ENCODE peak calls at places on chromosomes 11 and 22, in six cellular contexts. Z is mesothelial cell of epicardium, Y is neural crest cell, V is AG04449, W is fibroblast of pulmonary artery, K is upper lobe of right lung. N is an unnamed sample.

GRCh38 chr22:36419177-36419911 is 31.6 kb upstream of the MYH9 start:
- DNase-seq in V (no peak), Y (no peak), K (no peak), W (peak), Z (no peak), N (peak)

GRCh38 chr22:44483878-44484277 is 14.2 kb downstream of the RTL6 start:
- DNase-seq in Z (no peak), K (no peak), V (no peak), W (peak), Y (no peak), N (no peak)

GRCh38 chr22:50506611-50507420 is 686 bp downstream of the LMF2 start:
- DNase-seq in Y (no peak), W (no peak), Z (no peak), V (no peak), K (no peak), N (no peak)

GRCh38 chr11:86101941-86102407 is 33.1 kb upstream of the PICALM start:
- DNase-seq in W (peak), Y (no peak), V (no peak), K (no peak), Z (no peak), N (peak)

GRCh38 chr11:129998107-129998506 is 4.5 kb downstream of the PRDM10 start:
- DNase-seq in K (no peak), W (no peak), Z (no peak), Y (no peak), V (no peak), N (no peak)

GRCh38 chr11:19595840-19596751 is 116.5 kb upstream of the NAV2 start:
- DNase-seq in Z (no peak), Y (no peak), K (no peak), V (peak), W (peak), N (peak)

GRCh38 chr22:30017375-30017774 is 62.9 kb upstream of the HORMAD2 start:
- DNase-seq in W (no peak), Z (no peak), K (no peak), Y (no peak), V (no peak), N (peak)

GRCh38 chr22:41870786-41871185 is 37.9 kb downstream of the SREBF2 start:
- DNase-seq in Z (no peak), K (no peak), Y (no peak), V (no peak), W (no peak), N (no peak)

GRCh38 chr11:48028909-48029685 is 48.7 kb downstream of the PTPRJ start:
- DNase-seq in Y (no peak), V (no peak), W (peak), K (no peak), Z (no peak), N (no peak)

GRCh38 chr11:7904910-7905309 is 26.2 kb downstream of the OR10A6 start:
- DNase-seq in Y (no peak), W (peak), K (no peak), Z (no peak), V (no peak), N (peak)

GRCh38 chr11:78190374-78190773 is 1.7 kb downstream of the USP35 start:
- DNase-seq in W (no peak), V (no peak), Y (no peak), K (no peak), Z (no peak), N (no peak)

GRCh38 chr11:77075425-77075905 is 8.7 kb downstream of the CAPN5 start:
- DNase-seq in W (no peak), Z (no peak), Y (no peak), K (peak), V (no peak), N (no peak)

GRCh38 chr22:38578505-38578904 is 8.5 kb upstream of the DMC1 start:
- DNase-seq in Y (no peak), V (no peak), W (no peak), K (no peak), Z (no peak), N (no peak)

GRCh38 chr11:3095712-3096361 is 38.6 kb upstream of the CARS1 start:
- DNase-seq in Z (peak), K (peak), W (peak), Y (no peak), V (no peak), N (peak)

GRCh38 chr11:124746621-124747243 is 5.3 kb downstream of the VSIG2 start:
- DNase-seq in Y (no peak), Z (no peak), W (peak), V (no peak), K (peak), N (peak)

GRCh38 chr11:65298655-65299179 is 15.9 kb upstream of the CDC42EP2 start:
- DNase-seq in Y (no peak), W (peak), K (no peak), V (no peak), Z (no peak), N (peak)

GRCh38 chr11:78886616-78887015 is 312.0 kb upstream of the NARS2 start:
- DNase-seq in Y (no peak), Z (no peak), W (peak), K (no peak), V (no peak), N (no peak)

GRCh38 chr22:48715511-48715910 is 1112.2 kb downstream of the BRD1 start:
- DNase-seq in V (no peak), Y (no peak), K (peak), Z (no peak), W (no peak), N (no peak)

GRCh38 chr11:78516281-78516680 is 58.4 kb downstream of the NARS2 start:
- DNase-seq in K (no peak), Y (no peak), W (no peak), Z (no peak), V (no peak), N (no peak)

GRCh38 chr11:99973993-99974392 is 713.1 kb upstream of the ARHGAP42 start:
- DNase-seq in W (no peak), Z (no peak), Y (no peak), K (no peak), V (no peak), N (no peak)

GRCh38 chr22:27531782-27532530 is 269.6 kb downstream of the MN1 start:
- DNase-seq in W (peak), Y (no peak), K (no peak), V (peak), Z (no peak), N (peak)

GRCh38 chr22:42780070-42780540 is 59.4 kb upstream of the A4GALT start:
- DNase-seq in Z (no peak), W (peak), K (no peak), Y (peak), V (peak), N (peak)

GRCh38 chr22:40463017-40463631 is 92.7 kb downstream of the SGSM3 start:
- DNase-seq in K (no peak), Z (no peak), Y (no peak), W (no peak), V (no peak), N (no peak)

GRCh38 chr11:119427279-119427678 is 4.3 kb upstream of the THY1 start:
- DNase-seq in K (no peak), V (no peak), W (peak), Z (no peak), Y (no peak), N (no peak)

GRCh38 chr22:29914991-29915390 is 32.0 kb downstream of the MTMR3 start:
- DNase-seq in Y (no peak), V (no peak), Z (no peak), K (no peak), W (no peak), N (no peak)

GRCh38 chr11:66015936-66016792 is 4.4 kb downstream of the CST6 start:
- DNase-seq in V (no peak), K (no peak), Z (no peak), W (no peak), Y (no peak), N (no peak)

GRCh38 chr11:86477495-86478155 is 102.9 kb downstream of the CCDC81 start:
- DNase-seq in V (no peak), Y (no peak), K (no peak), W (peak), Z (no peak), N (peak)

GRCh38 chr22:29580200-29580810 is 608 bp downstream of the NIPSNAP1 start:
- DNase-seq in Y (no peak), W (no peak), Z (no peak), K (no peak), V (no peak), N (no peak)

GRCh38 chr22:25976346-25976745 is 192.9 kb upstream of the SEZ6L start:
- DNase-seq in V (no peak), W (no peak), K (no peak), Z (no peak), Y (no peak), N (no peak)

GRCh38 chr22:50260801-50261614 is 475 bp downstream of the MAPK12 start:
- DNase-seq in Y (no peak), W (peak), K (no peak), Z (peak), V (no peak), N (peak)

GRCh38 chr22:42560781-42561180 is 7.0 kb downstream of the SERHL2 start:
- DNase-seq in Z (no peak), Y (no peak), W (peak), V (no peak), K (no peak), N (no peak)

GRCh38 chr22:33539202-33539901 is 380.9 kb downstream of the LARGE1 start:
- DNase-seq in K (no peak), Y (no peak), V (no peak), W (no peak), Z (no peak), N (no peak)

GRCh38 chr11:78346799-78347198 is 70.8 kb downstream of the GAB2 start:
- DNase-seq in K (no peak), V (no peak), W (no peak), Z (no peak), Y (no peak), N (no peak)

DNA sequence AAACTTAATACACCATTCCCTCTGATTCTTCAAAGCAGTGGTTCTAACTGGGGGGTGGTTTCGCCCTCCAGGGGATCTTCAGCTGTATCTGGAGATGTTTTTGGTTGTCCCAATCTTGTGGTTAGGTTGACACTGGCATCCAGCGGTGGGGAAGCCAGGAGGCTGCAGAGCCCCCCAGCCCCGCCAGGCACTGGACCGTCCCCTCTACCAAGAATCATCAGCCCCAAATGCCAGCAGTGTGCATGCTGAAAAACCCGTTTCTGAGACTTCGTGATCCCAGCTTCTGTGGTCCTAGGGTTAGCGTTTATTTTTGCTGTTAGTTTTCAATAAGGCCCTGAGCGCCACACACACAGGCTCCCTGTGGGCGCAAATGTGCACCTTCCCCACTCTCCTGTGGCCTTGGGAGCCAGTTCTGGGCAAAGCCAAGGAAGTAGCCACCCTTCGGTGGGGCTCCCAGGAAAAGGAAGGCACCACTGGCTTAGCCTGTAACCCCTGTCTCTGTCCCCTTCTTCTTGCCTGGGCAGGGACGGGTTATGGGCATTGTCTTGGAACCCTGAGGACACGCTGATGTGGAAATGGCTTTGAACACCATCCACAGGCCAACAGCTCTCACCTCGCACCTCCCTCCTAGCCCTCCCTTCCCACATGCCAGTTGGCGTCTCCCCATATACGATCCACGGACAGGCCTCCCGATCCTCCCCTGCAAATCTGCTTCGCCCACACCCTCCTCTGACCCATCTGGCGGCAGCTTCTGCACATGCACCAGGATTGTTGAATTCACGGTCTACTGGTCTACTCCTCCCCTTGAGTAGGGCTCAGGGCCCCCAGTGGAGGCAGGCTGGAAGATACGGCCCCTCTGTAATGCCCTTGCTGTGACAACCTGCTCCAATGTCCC is 71.4 kb upstream of the CCND1 start:
- DNase-seq in Z (no peak), W (no peak), K (no peak), V (no peak), Y (no peak), N (no peak)
- TF ChIP-seq CTCF in Z (no peak), W (no peak), K (no peak), V (no peak), Y (no peak), N (no peak)

GRCh38 chr11:1832989-1833365 is 1.8 kb upstream of the SYT8 start:
- DNase-seq in Z (no peak), W (no peak), Y (no peak), V (no peak), K (no peak), N (no peak)

GRCh38 chr11:1832181-1832988 is 2.4 kb upstream of the SYT8 start:
- DNase-seq in W (peak), Z (peak), Y (peak), K (peak), V (no peak), N (no peak)

GRCh38 chr11:1830500-1831223 is 4.1 kb upstream of the SYT8 start:
- DNase-seq in W (no peak), Y (no peak), V (no peak), K (peak), Z (peak), N (no peak)

GRCh38 chr11:1830119-1830499 is 4.7 kb upstream of the SYT8 start:
- DNase-seq in V (no peak), Z (no peak), Y (no peak), W (no peak), K (no peak), N (no peak)

GRCh38 chr11:1831338-1832180 is 3.2 kb upstream of the SYT8 start:
- DNase-seq in K (no peak), Y (no peak), Z (no peak), V (no peak), W (no peak), N (no peak)
- TF ChIP-seq CTCF in K (no peak), Y (no peak), Z (no peak), V (no peak), W (no peak), N (no peak)

GRCh38 chr22:20207277-20208025 is 56.6 kb upstream of the CCDC188 start:
- DNase-seq in Y (no peak), W (no peak), K (no peak), V (no peak), Z (no peak), N (no peak)

GRCh38 chr22:20204821-20205220 is 54.0 kb upstream of the CCDC188 start:
- DNase-seq in Y (no peak), W (peak), Z (peak), K (no peak), V (no peak), N (no peak)

GRCh38 chr22:20206709-20207215 is 55.9 kb upstream of the CCDC188 start:
- DNase-seq in V (no peak), W (peak), Z (no peak), K (peak), Y (no peak), N (peak)

GRCh38 chr22:20205464-20205963 is 54.7 kb upstream of the CCDC188 start:
- DNase-seq in W (no peak), Y (no peak), Z (no peak), K (no peak), V (no peak), N (no peak)

GRCh38 chr22:20205964-20206708 is 55.3 kb upstream of the CCDC188 start:
- DNase-seq in Z (peak), W (peak), V (no peak), K (peak), Y (no peak), N (peak)
- TF ChIP-seq CTCF in Z (no peak), W (peak), V (no peak), K (no peak), Y (no peak), N (no peak)

GRCh38 chr11:35458846-35459245 is 39.5 kb upstream of the SLC1A2 start:
- DNase-seq in V (peak), Y (no peak), W (no peak), Z (no peak), K (no peak), N (no peak)

GRCh38 chr11:35466058-35466457 is 46.7 kb upstream of the SLC1A2 start:
- DNase-seq in Z (no peak), V (no peak), W (no peak), Y (no peak), K (no peak), N (no peak)

GRCh38 chr11:35463211-35463810 is 44.0 kb upstream of the SLC1A2 start:
- DNase-seq in K (no peak), W (no peak), Z (no peak), V (no peak), Y (no peak), N (no peak)

GRCh38 chr11:35464308-35464707 is 45.0 kb upstream of the SLC1A2 start:
- DNase-seq in V (no peak), K (no peak), W (no peak), Z (no peak), Y (no peak), N (no peak)

GRCh38 chr11:35461917-35462316 is 42.6 kb upstream of the SLC1A2 start:
- DNase-seq in W (no peak), Y (no peak), V (no peak), Z (no peak), K (no peak), N (no peak)
- TF ChIP-seq CTCF in W (no peak), Y (no peak), V (no peak), Z (no peak), K (no peak), N (peak)

GRCh38 chr11:32494629-32495028 is 59.3 kb upstream of the WT1 start:
- DNase-seq in Z (no peak), K (no peak), Y (no peak), V (no peak), W (no peak), N (no peak)
- TF ChIP-seq CTCF in Z (no peak), K (no peak), Y (no peak), V (no peak), W (no peak), N (no peak)

GRCh38 chr11:117230286-117230961 is 1.4 kb downstream of the PCSK7 start:
- DNase-seq in W (no peak), Z (no peak), K (no peak), Y (no peak), V (no peak), N (no peak)

GRCh38 chr11:117232022-117232878 is at the start of the genes PCSK7 and RNF214:
- DNase-seq in W (peak), K (peak), Y (peak), Z (peak), V (no peak), N (peak)

GRCh38 chr11:117230981-117231636 is 764 bp downstream of the PCSK7 start:
- DNase-seq in K (no peak), Z (no peak), Y (no peak), W (no peak), V (no peak), N (no peak)

GRCh38 chr11:117231637-117232021 is 244 bp downstream of the PCSK7 start:
- DNase-seq in V (no peak), W (no peak), Z (no peak), Y (no peak), K (no peak), N (no peak)

DNA sequence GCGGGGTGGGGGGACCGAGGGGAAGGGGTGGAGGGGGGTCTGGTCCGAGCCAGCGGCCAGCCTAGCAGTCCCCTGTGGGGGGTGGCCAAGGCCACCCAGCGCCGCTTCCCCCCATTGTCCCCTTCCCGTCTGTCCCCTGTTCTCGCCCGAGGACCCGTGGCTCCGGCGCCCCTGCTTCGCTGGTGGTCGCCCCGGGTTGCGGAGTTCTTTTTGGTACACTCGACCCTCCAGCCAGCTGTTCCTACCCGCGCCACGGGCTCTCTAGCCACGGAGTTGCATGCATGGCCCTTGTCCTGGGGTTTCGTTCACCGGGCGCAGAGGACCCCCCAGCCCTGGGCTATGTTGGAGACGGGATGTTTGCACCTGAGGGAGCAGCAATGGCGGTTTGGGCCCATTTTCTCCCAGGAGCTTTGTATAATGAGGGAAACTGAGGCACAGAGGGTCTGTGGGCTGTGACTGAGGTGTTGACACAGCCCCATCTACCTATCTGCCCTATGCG is 489 bp downstream of the RNF214 start:
- DNase-seq in Y (peak), W (no peak), K (peak), Z (peak), V (no peak), N (no peak)
- TF ChIP-seq CTCF in Y (no peak), W (no peak), K (no peak), Z (no peak), V (no peak), N (no peak)